ENCODE peak calls at places on chromosomes 12 and 14, in eight cellular contexts. One of them, this sample, is unnamed.

GRCh38 chr12:26953447-26953846 is 15.2 kb downstream of the FGFR1OP2 start:
- DNase-seq in GM23248: peak
- DNase-seq in dorsolateral prefrontal cortex: no peak
- DNase-seq in ecto neural progenitor cell: no peak
- DNase-seq in adrenal gland: peak
- DNase-seq in retina: peak
- DNase-seq in C1 segment of cervical spinal cord: no peak
- DNase-seq in mesothelial cell of epicardium: no peak
- DNase-seq in this sample: no peak

GRCh38 chr12:131604146-131604844 is 106.6 kb upstream of the SFSWAP start:
- DNase-seq in GM23248: no peak
- DNase-seq in dorsolateral prefrontal cortex: no peak
- DNase-seq in ecto neural progenitor cell: no peak
- DNase-seq in adrenal gland: no peak
- DNase-seq in retina: peak
- DNase-seq in C1 segment of cervical spinal cord: no peak
- DNase-seq in mesothelial cell of epicardium: no peak
- DNase-seq in this sample: no peak

GRCh38 chr12:124493809-124494750 is 73.3 kb downstream of the NCOR2 start:
- DNase-seq in GM23248: no peak
- DNase-seq in dorsolateral prefrontal cortex: no peak
- DNase-seq in ecto neural progenitor cell: no peak
- DNase-seq in adrenal gland: no peak
- DNase-seq in retina: no peak
- DNase-seq in C1 segment of cervical spinal cord: no peak
- DNase-seq in mesothelial cell of epicardium: no peak
- DNase-seq in this sample: no peak

GRCh38 chr12:5459051-5459782 is 27.3 kb downstream of the NTF3 start:
- DNase-seq in GM23248: no peak
- DNase-seq in dorsolateral prefrontal cortex: no peak
- DNase-seq in ecto neural progenitor cell: no peak
- DNase-seq in adrenal gland: no peak
- DNase-seq in retina: no peak
- DNase-seq in C1 segment of cervical spinal cord: no peak
- DNase-seq in mesothelial cell of epicardium: no peak
- DNase-seq in this sample: no peak

GRCh38 chr14:94143711-94144110 is 14.3 kb upstream of the IFI27L2 start:
- DNase-seq in GM23248: no peak
- DNase-seq in dorsolateral prefrontal cortex: no peak
- DNase-seq in ecto neural progenitor cell: no peak
- DNase-seq in adrenal gland: no peak
- DNase-seq in retina: no peak
- DNase-seq in C1 segment of cervical spinal cord: no peak
- DNase-seq in mesothelial cell of epicardium: no peak
- DNase-seq in this sample: no peak

GRCh38 chr12:94725375-94726168 is 75.2 kb upstream of the TMCC3 start:
- DNase-seq in GM23248: peak
- DNase-seq in dorsolateral prefrontal cortex: no peak
- DNase-seq in ecto neural progenitor cell: no peak
- DNase-seq in adrenal gland: peak
- DNase-seq in retina: peak
- DNase-seq in C1 segment of cervical spinal cord: no peak
- DNase-seq in mesothelial cell of epicardium: no peak
- DNase-seq in this sample: no peak

GRCh38 chr14:101462726-101463565 is 98.3 kb upstream of the DIO3 start:
- DNase-seq in GM23248: no peak
- DNase-seq in dorsolateral prefrontal cortex: peak
- DNase-seq in ecto neural progenitor cell: no peak
- DNase-seq in adrenal gland: no peak
- DNase-seq in retina: no peak
- DNase-seq in C1 segment of cervical spinal cord: no peak
- DNase-seq in mesothelial cell of epicardium: no peak
- DNase-seq in this sample: no peak

GRCh38 chr14:37595809-37596595 is 573 bp downstream of the TTC6 start:
- DNase-seq in GM23248: peak
- DNase-seq in dorsolateral prefrontal cortex: no peak
- DNase-seq in ecto neural progenitor cell: peak
- DNase-seq in adrenal gland: peak
- DNase-seq in retina: peak
- DNase-seq in C1 segment of cervical spinal cord: no peak
- DNase-seq in mesothelial cell of epicardium: no peak
- DNase-seq in this sample: no peak

GRCh38 chr14:100754020-100754419 is 27.3 kb downstream of the DLK1 start:
- DNase-seq in GM23248: no peak
- DNase-seq in dorsolateral prefrontal cortex: no peak
- DNase-seq in ecto neural progenitor cell: peak
- DNase-seq in adrenal gland: no peak
- DNase-seq in retina: no peak
- DNase-seq in C1 segment of cervical spinal cord: no peak
- DNase-seq in mesothelial cell of epicardium: no peak
- DNase-seq in this sample: no peak

GRCh38 chr14:72546359-72547035 is 347.4 kb downstream of the DPF3 start:
- DNase-seq in GM23248: no peak
- DNase-seq in dorsolateral prefrontal cortex: no peak
- DNase-seq in ecto neural progenitor cell: no peak
- DNase-seq in adrenal gland: no peak
- DNase-seq in retina: peak
- DNase-seq in C1 segment of cervical spinal cord: no peak
- DNase-seq in mesothelial cell of epicardium: no peak
- DNase-seq in this sample: no peak

GRCh38 chr12:44804068-44804467 is 72.0 kb downstream of the NELL2 start:
- DNase-seq in GM23248: no peak
- DNase-seq in dorsolateral prefrontal cortex: no peak
- DNase-seq in ecto neural progenitor cell: no peak
- DNase-seq in adrenal gland: no peak
- DNase-seq in retina: no peak
- DNase-seq in C1 segment of cervical spinal cord: no peak
- DNase-seq in mesothelial cell of epicardium: no peak
- DNase-seq in this sample: no peak

GRCh38 chr12:587551-588322 is 75.5 kb downstream of the NINJ2 start:
- DNase-seq in GM23248: no peak
- DNase-seq in dorsolateral prefrontal cortex: no peak
- DNase-seq in ecto neural progenitor cell: no peak
- DNase-seq in adrenal gland: no peak
- DNase-seq in retina: no peak
- DNase-seq in C1 segment of cervical spinal cord: no peak
- DNase-seq in mesothelial cell of epicardium: no peak
- DNase-seq in this sample: no peak

GRCh38 chr14:67514650-67515385 is 18.3 kb upstream of the PLEKHH1 start:
- DNase-seq in GM23248: peak
- DNase-seq in dorsolateral prefrontal cortex: peak
- DNase-seq in ecto neural progenitor cell: peak
- DNase-seq in adrenal gland: peak
- DNase-seq in retina: peak
- DNase-seq in C1 segment of cervical spinal cord: no peak
- DNase-seq in mesothelial cell of epicardium: no peak
- DNase-seq in this sample: peak

GRCh38 chr12:51828951-51829581 is 19.5 kb downstream of the FIGNL2 start:
- DNase-seq in GM23248: no peak
- DNase-seq in dorsolateral prefrontal cortex: no peak
- DNase-seq in ecto neural progenitor cell: peak
- DNase-seq in adrenal gland: no peak
- DNase-seq in retina: peak
- DNase-seq in C1 segment of cervical spinal cord: no peak
- DNase-seq in mesothelial cell of epicardium: no peak
- DNase-seq in this sample: no peak

This sample was measured in tibial nerve.